ENCODE peak calls at places on chromosomes 12 and 14, in five cellular contexts. L, P, O, H and F are unnamed samples.

GRCh38 chr12:125533434-125534029 is 468.3 kb downstream of the AACS start:
- DNase-seq in P (no peak), O (peak; percentile 12), H (peak; percentile 4), L (peak; percentile 53), F (no peak)

GRCh38 chr12:53170876-53171724 is 9.4 kb upstream of the ZNF740 start:
- DNase-seq in L (no peak), H (no peak), P (no peak), O (no peak), F (no peak)

GRCh38 chr14:74611672-74612345 is at the start of gene LTBP2:
- DNase-seq in H (peak; percentile 63), L (peak; percentile 61), P (no peak), O (no peak), F (no peak)

GRCh38 chr12:46559311-46559710 is 186.7 kb upstream of the SLC38A2 start:
- DNase-seq in O (no peak), P (no peak), L (no peak), H (no peak), F (no peak)

GRCh38 chr12:105761075-105761474 is 377.7 kb downstream of the NUAK1 start:
- DNase-seq in L (no peak), H (peak; percentile 31), O (no peak), P (no peak), F (no peak)

GRCh38 chr14:47678993-47679392 is 3.6 kb upstream of the MDGA2 start:
- DNase-seq in L (no peak), O (no peak), P (no peak), H (no peak), F (no peak)

GRCh38 chr12:43692064-43692463 is 66.5 kb downstream of the PUS7L start:
- DNase-seq in H (peak; percentile 57), L (no peak), O (no peak), P (no peak), F (no peak)

GRCh38 chr14:64704145-64704742 is at the start of gene PLEKHG3:
- DNase-seq in H (peak; percentile 75), P (no peak), L (peak; percentile 89), O (peak; percentile 72), F (peak; percentile 84)

GRCh38 chr14:61103541-61104339 is 122.7 kb downstream of the SLC38A6 start:
- DNase-seq in H (peak; percentile 99), L (peak; percentile 42), P (no peak), O (no peak), F (no peak)

GRCh38 chr12:121702944-121703343 is 9.6 kb upstream of the TMEM120B start:
- DNase-seq in P (no peak), O (no peak), L (no peak), H (no peak), F (no peak)

GRCh38 chr14:68487805-68488590 is 304.9 kb downstream of the ZFP36L1 start:
- DNase-seq in H (no peak), P (no peak), O (no peak), L (no peak), F (no peak)

GRCh38 chr12:118052324-118053070 is 8.5 kb downstream of the WSB2 start:
- DNase-seq in L (peak; percentile 75), O (no peak), H (peak; percentile 96), P (no peak), F (peak; percentile 68)

GRCh38 chr14:22265319-22266140 is 323.5 kb downstream of the DAD1 start:
- DNase-seq in P (no peak), L (no peak), O (no peak), H (peak; percentile 39), F (no peak)

GRCh38 chr12:75564398-75564797 is 53.0 kb upstream of the KRR1 start:
- DNase-seq in O (no peak), H (peak; percentile 57), P (no peak), L (no peak), F (no peak)

GRCh38 chr14:35875296-35875695 is 49.2 kb downstream of the BRMS1L start:
- DNase-seq in P (no peak), H (no peak), L (no peak), O (no peak), F (no peak)

GRCh38 chr12:66441905-66442559 is 139.7 kb downstream of the HELB start:
- DNase-seq in P (no peak), O (no peak), L (no peak), H (no peak), F (no peak)

GRCh38 chr12:65313704-65314317 is 35.3 kb downstream of the MSRB3 start:
- DNase-seq in O (no peak), P (no peak), L (no peak), H (peak; percentile 62), F (no peak)

GRCh38 chr14:75339059-75339458 is 60.4 kb downstream of the FOS start:
- DNase-seq in O (no peak), P (no peak), H (peak; percentile 4), L (no peak), F (no peak)

GRCh38 chr12:69837191-69838085 is 12.4 kb downstream of the MYRFL start:
- DNase-seq in L (no peak), H (no peak), P (no peak), O (no peak), F (no peak)

GRCh38 chr14:38904959-38905358 is 198.1 kb downstream of the SEC23A start:
- DNase-seq in O (no peak), L (no peak), H (no peak), P (no peak), F (no peak)

GRCh38 chr12:92369061-92369460 is 223.4 kb upstream of the BTG1 start:
- DNase-seq in L (no peak), P (no peak), H (no peak), O (no peak), F (no peak)

GRCh38 chr12:1719139-1719538 is 28.3 kb downstream of the ADIPOR2 start:
- DNase-seq in H (no peak), L (no peak), O (no peak), P (no peak), F (no peak)